ENCODE peak calls at places on chromosome 21, in four cellular contexts. D, O, J and B are unnamed samples.

GRCh38 chr21:38721055-38721454 is 84.7 kb upstream of the ETS2 start:
- DNase-seq in D (no peak), O (no peak), J (no peak), B (no peak)

GRCh38 chr21:32426592-32427051 is 14.1 kb downstream of the EVA1C start:
- DNase-seq in D (no peak), O (no peak), J (no peak), B (no peak)

GRCh38 chr21:45525910-45526306 is 16.3 kb downstream of the SLC19A1 start:
- DNase-seq in D (no peak), O (no peak), J (no peak), B (no peak)

GRCh38 chr21:46605759-46606426 is 1.0 kb upstream of the S100B start:
- DNase-seq in D (no peak), O (no peak), J (peak), B (no peak)

GRCh38 chr21:33071878-33072306 is 2.0 kb downstream of the OLIG1 start:
- DNase-seq in D (no peak), O (no peak), J (no peak), B (no peak)

GRCh38 chr21:38831526-38832467 is 26.1 kb downstream of the ETS2 start:
- DNase-seq in D (peak), O (no peak), J (peak), B (peak)

GRCh38 chr21:45381036-45381787 is 23.8 kb upstream of the COL18A1 start:
- DNase-seq in D (no peak), O (no peak), J (no peak), B (no peak)

GRCh38 chr21:39109163-39109530 is 74.1 kb downstream of the PSMG1 start:
- DNase-seq in D (no peak), O (no peak), J (no peak), B (no peak)

GRCh38 chr21:16742116-16742515 is 770.7 kb upstream of the CXADR start:
- DNase-seq in D (peak), O (no peak), J (no peak), B (no peak)

GRCh38 chr21:46154155-46154954 is 1.0 kb downstream of the FTCD start:
- DNase-seq in D (peak), O (no peak), J (no peak), B (no peak)

GRCh38 chr21:45981641-45982255 is at the start of gene COL6A1:
- DNase-seq in D (no peak), O (no peak), J (peak), B (peak)

GRCh38 chr21:18832950-18833349 is 429.4 kb upstream of the TMPRSS15 start:
- DNase-seq in D (no peak), O (no peak), J (no peak), B (peak)

GRCh38 chr21:19256934-19257660 is 853.5 kb upstream of the TMPRSS15 start:
- DNase-seq in D (no peak), O (no peak), J (no peak), B (no peak)

GRCh38 chr21:21897275-21897883 is 899.2 kb downstream of the NCAM2 start:
- DNase-seq in D (no peak), O (no peak), J (no peak), B (no peak)

GRCh38 chr21:44549525-44550211 is 1.6 kb downstream of the KRTAP10-2 start:
- DNase-seq in D (peak), O (no peak), J (no peak), B (no peak)

GRCh38 chr21:24671901-24672300 is 935.4 kb downstream of the MRPL39 start:
- DNase-seq in D (no peak), O (no peak), J (no peak), B (no peak)

GRCh38 chr21:27130152-27130551 is 163.3 kb upstream of the ADAMTS5 start:
- DNase-seq in D (no peak), O (no peak), J (no peak), B (no peak)

DNA sequence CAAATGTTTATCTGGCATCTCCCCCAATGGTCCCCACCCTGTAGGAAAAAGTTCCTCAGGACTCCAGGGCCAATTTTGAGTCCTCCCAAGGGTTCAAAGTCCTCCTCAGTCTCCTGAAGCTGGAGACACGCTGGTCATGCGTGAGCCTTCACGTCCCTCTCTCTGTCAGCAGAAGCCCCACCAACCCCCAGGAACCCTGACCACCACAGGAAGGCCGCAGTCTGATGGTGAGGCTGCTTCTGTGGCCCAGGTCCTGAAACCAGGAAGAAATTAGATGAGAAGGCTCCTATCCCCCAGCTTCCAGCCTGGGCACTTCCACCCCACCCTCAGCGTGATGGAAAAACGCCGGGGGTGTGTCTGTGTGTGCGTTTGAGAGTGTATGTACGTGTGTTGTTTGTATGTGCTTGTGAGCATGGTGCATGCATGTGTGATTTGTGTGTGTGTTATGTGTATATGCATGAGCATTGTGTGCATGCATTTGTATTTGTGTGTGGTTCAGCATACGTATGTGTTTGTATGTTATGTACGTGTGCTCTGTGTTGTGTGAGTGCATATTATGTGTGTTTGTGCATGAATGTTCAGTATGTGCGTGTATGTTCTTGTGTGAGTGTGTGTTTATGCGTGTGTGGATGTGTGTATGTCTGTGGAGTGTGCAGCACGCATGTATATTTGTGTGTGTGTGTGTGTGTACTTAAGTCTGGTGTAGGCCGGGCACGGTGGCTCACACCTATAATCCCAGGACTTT is 92.5 kb downstream of the SIK1 start:
- DNase-seq in D (no peak), O (no peak), J (no peak), B (no peak)
- TF ChIP-seq POLR2A in D (no peak), O (no peak), J (no peak), B (no peak)

DNA sequence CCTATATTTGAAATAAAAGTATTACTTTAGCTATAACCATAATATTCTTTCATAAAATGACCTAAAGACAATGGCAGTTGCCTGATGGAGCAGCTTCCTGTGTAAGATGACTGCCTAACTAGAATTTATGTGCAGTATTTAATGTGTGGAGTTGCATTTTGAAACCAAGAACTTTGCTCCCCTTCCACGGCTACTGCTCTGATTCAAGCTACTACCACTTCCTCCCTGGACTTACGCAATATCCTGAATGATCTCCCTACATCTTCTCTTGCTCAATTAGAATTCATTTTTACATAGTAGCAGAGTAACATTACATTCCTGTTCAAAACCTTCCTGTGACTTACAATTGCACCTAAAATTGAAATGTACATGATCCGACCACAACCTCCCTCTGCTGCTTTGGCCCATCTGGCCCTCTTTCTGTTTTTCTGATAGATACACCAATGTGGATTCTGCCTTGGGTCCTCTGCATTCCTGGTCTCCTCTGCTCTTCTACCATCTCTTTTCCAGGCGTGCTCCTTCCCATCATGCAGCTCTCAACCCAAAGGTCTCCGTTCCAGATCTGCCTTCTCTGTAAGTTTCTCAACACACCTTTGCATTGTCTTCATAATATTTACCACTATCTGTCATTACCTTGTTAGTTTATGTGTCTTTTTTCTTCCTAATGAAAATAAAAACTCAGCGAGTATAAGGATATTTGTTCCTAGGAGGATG is 47.4 kb upstream of the USP25 start:
- DNase-seq in D (no peak), O (no peak), J (no peak), B (peak)
- TF ChIP-seq POLR2A in D (no peak), O (no peak), J (no peak), B (no peak)

DNA sequence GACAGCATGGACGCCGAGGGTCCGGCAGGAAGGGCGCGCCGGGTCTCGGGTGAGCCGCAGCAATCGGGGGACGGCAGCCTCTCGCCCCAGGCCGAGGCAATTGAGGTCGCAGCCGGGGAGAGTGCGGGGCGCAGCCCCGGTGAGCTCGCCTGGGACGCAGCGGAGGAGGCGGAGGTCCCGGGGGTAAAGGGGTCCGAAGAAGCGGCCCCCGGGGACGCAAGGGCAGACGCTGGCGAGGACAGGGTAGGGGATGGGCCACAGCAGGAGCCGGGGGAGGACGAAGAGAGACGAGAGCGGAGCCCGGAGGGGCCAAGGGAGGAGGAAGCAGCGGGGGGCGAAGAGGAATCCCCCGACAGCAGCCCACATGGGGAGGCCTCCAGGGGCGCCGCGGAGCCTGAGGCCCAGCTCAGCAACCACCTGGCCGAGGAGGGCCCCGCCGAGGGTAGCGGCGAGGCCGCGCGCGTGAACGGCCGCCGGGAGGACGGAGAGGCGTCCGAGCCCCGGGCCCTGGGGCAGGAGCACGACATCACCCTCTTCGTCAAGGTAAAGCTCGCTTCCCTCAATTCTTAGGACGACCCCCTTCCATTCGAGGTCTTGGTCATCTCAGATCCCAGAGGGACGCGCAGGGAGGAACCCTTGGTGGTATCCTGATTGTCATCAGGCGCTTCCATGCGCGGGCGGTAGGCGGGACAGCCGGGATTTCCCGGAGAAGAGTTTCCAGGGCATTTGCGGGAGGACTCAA is 1.6 kb downstream of the CLIC6 start:
- DNase-seq in D (no peak), O (no peak), J (peak), B (no peak)
- TF ChIP-seq POLR2A in D (no peak), O (no peak), J (peak), B (no peak)

GRCh38 chr21:37552496-37553399 is 186.2 kb downstream of the DYRK1A start:
- DNase-seq in D (peak), O (no peak), J (no peak), B (no peak)
- TF ChIP-seq POLR2A in D (no peak), O (no peak), J (no peak), B (no peak)

GRCh38 chr21:41390043-41390639 is 28.3 kb downstream of the MX2 start:
- DNase-seq in D (no peak), O (no peak), J (no peak), B (no peak)
- TF ChIP-seq POLR2A in D (no peak), O (no peak), J (peak), B (no peak)

GRCh38 chr21:29125199-29125598 is 5.2 kb upstream of the MAP3K7CL start:
- DNase-seq in D (no peak), O (no peak), J (no peak), B (no peak)

GRCh38 chr21:29117372-29117955 is 13.0 kb upstream of the MAP3K7CL start:
- DNase-seq in D (no peak), O (no peak), J (no peak), B (no peak)

GRCh38 chr21:29125979-29126378 is 4.5 kb upstream of the MAP3K7CL start:
- DNase-seq in D (no peak), O (no peak), J (no peak), B (no peak)

GRCh38 chr21:29124645-29125044 is 5.8 kb upstream of the MAP3K7CL start:
- DNase-seq in D (no peak), O (no peak), J (no peak), B (no peak)

GRCh38 chr21:29121759-29122158 is 8.7 kb upstream of the MAP3K7CL start:
- DNase-seq in D (no peak), O (no peak), J (no peak), B (no peak)
- TF ChIP-seq POLR2A in D (no peak), O (no peak), J (peak), B (no peak)

GRCh38 chr21:25735895-25736597 is 1.3 kb downstream of the GABPA start:
- DNase-seq in D (no peak), O (no peak), J (no peak), B (no peak)
- TF ChIP-seq POLR2A in D (no peak), O (no peak), J (peak), B (peak)